ENCODE peak calls at places on chromosome 1, in seven cellular contexts. U, R, O, T, Z, J and H are unnamed samples.

GRCh38 chr1:201495447-201496295 is 11.3 kb downstream of the CSRP1 start:
- DNase-seq in R (peak), Z (no peak), O (no peak), J (no peak), U (no peak), T (peak), H (no peak)

GRCh38 chr1:153346067-153346723 is 2.4 kb downstream of the PGLYRP4 start:
- DNase-seq in J (no peak), U (no peak), T (no peak), O (no peak), Z (no peak), R (no peak), H (no peak)

GRCh38 chr1:200675588-200675852 is 5.8 kb upstream of the DDX59 start:
- DNase-seq in J (no peak), T (no peak), Z (no peak), U (no peak), R (no peak), O (no peak), H (no peak)

GRCh38 chr1:243264718-243265117 is 8.9 kb downstream of the SDCCAG8 start:
- DNase-seq in U (no peak), T (no peak), R (no peak), Z (no peak), O (no peak), J (no peak), H (no peak)

GRCh38 chr1:179955318-179955638 is 668 bp downstream of the CEP350 start:
- DNase-seq in Z (peak), O (no peak), R (no peak), U (no peak), J (no peak), T (peak), H (no peak)

GRCh38 chr1:244796719-244797406 is 38.6 kb upstream of the COX20 start:
- DNase-seq in O (peak), T (peak), J (peak), Z (peak), R (no peak), U (peak), H (peak)

GRCh38 chr1:116832932-116833578 is 76.7 kb upstream of the PTGFRN start:
- DNase-seq in J (no peak), Z (no peak), O (no peak), R (no peak), T (no peak), U (no peak), H (no peak)

GRCh38 chr1:1291611-1292441 is 11.6 kb downstream of the SCNN1D start:
- DNase-seq in U (peak), R (peak), T (peak), J (no peak), O (peak), Z (no peak), H (peak)

GRCh38 chr1:115666702-115667101 is 24.9 kb downstream of the VANGL1 start:
- DNase-seq in T (no peak), U (no peak), Z (no peak), O (no peak), J (no peak), R (no peak), H (no peak)

GRCh38 chr1:225156254-225156653 is 226.8 kb downstream of the DNAH14 start:
- DNase-seq in R (no peak), J (no peak), Z (no peak), U (no peak), T (no peak), O (no peak), H (no peak)

GRCh38 chr1:10667815-10668214 is 128.6 kb downstream of the CASZ1 start:
- DNase-seq in O (no peak), T (no peak), Z (no peak), U (peak), R (no peak), J (no peak), H (no peak)

GRCh38 chr1:54225378-54225777 is 25.4 kb downstream of the MRPL37 start:
- DNase-seq in O (no peak), T (no peak), Z (no peak), R (no peak), U (no peak), J (no peak), H (no peak)